ENCODE peak calls at places on chromosomes 12 and 14, in six cellular contexts. J, O, S, T, C and L are unnamed samples.

GRCh38 chr12:19800884-19801283 is 361.6 kb downstream of the AEBP2 start:
- DNase-seq in J (no peak), O (no peak), S (no peak), T (no peak), C (no peak), L (no peak)

GRCh38 chr14:100891501-100892445 is 11.7 kb downstream of the RTL1 start:
- DNase-seq in J (no peak), O (no peak), S (no peak), T (no peak), C (no peak), L (no peak)

GRCh38 chr12:94674835-94675234 is 24.5 kb upstream of the TMCC3 start:
- DNase-seq in J (no peak), O (no peak), S (no peak), T (no peak), C (no peak), L (no peak)

GRCh38 chr12:70919597-70920035 is 922 bp downstream of the PTPRR start:
- DNase-seq in J (no peak), O (no peak), S (no peak), T (no peak), C (no peak), L (peak)

GRCh38 chr14:51868405-51868804 is 8.0 kb downstream of the GNG2 start:
- DNase-seq in J (no peak), O (no peak), S (no peak), T (no peak), C (no peak), L (no peak)

GRCh38 chr12:1795221-1795784 is 25.1 kb upstream of the LRTM2 start:
- DNase-seq in J (no peak), O (no peak), S (no peak), T (no peak), C (no peak), L (no peak)

GRCh38 chr14:20622816-20623291 is 18.6 kb downstream of the OR6S1 start:
- DNase-seq in J (no peak), O (no peak), S (no peak), T (no peak), C (no peak), L (no peak)

GRCh38 chr14:80213602-80214001 is 2.3 kb upstream of the DIO2 start:
- DNase-seq in J (peak), O (no peak), S (no peak), T (no peak), C (peak), L (no peak)

GRCh38 chr12:52151859-52152783 is 39.7 kb downstream of the KRT80 start:
- DNase-seq in J (peak), O (no peak), S (no peak), T (peak), C (peak), L (peak)

GRCh38 chr12:93323625-93324165 is 54.0 kb upstream of the NUDT4 start:
- DNase-seq in J (no peak), O (no peak), S (no peak), T (no peak), C (no peak), L (no peak)

GRCh38 chr12:53235742-53236442 is 3.9 kb upstream of the RARG start:
- DNase-seq in J (no peak), O (no peak), S (no peak), T (no peak), C (no peak), L (no peak)

GRCh38 chr14:102390064-102390463 is 27.3 kb downstream of the TECPR2 start:
- DNase-seq in J (no peak), O (no peak), S (no peak), T (no peak), C (no peak), L (no peak)

GRCh38 chr12:31749024-31749704 is 20.3 kb upstream of the AMN1 start:
- DNase-seq in J (peak), O (no peak), S (peak), T (no peak), C (peak), L (no peak)

GRCh38 chr12:116662612-116663144 is 75.2 kb downstream of the SPRING1 start:
- DNase-seq in J (no peak), O (no peak), S (peak), T (no peak), C (peak), L (peak)

GRCh38 chr14:64170190-64170589 is 124.0 kb downstream of the ESR2 start:
- DNase-seq in J (no peak), O (no peak), S (no peak), T (no peak), C (no peak), L (no peak)

GRCh38 chr12:116820077-116820656 is 61.1 kb downstream of the HRK start:
- DNase-seq in J (no peak), O (no peak), S (no peak), T (no peak), C (no peak), L (no peak)

GRCh38 chr12:34390846-34391700 is 368.8 kb downstream of the ALG10 start:
- DNase-seq in J (no peak), O (no peak), S (no peak), T (no peak), C (no peak), L (no peak)

GRCh38 chr12:65430571-65431306 is 152.3 kb downstream of the MSRB3 start:
- DNase-seq in J (peak), O (no peak), S (no peak), T (no peak), C (no peak), L (no peak)

GRCh38 chr14:92704036-92704804 is 44.2 kb downstream of the LGMN start:
- DNase-seq in J (no peak), O (no peak), S (no peak), T (no peak), C (no peak), L (no peak)

GRCh38 chr12:16610743-16611142 is 4.8 kb upstream of the LMO3 start:
- DNase-seq in J (no peak), O (no peak), S (no peak), T (no peak), C (no peak), L (no peak)

GRCh38 chr12:6360578-6361490 is 14.5 kb downstream of the SCNN1A start:
- DNase-seq in J (no peak), O (no peak), S (no peak), T (no peak), C (no peak), L (no peak)

GRCh38 chr12:115726691-115727090 is 550.8 kb downstream of the MED13L start:
- DNase-seq in J (no peak), O (no peak), S (no peak), T (no peak), C (no peak), L (no peak)

GRCh38 chr12:15590180-15590826 is 198.9 kb downstream of the EPS8 start:
- DNase-seq in J (peak), O (peak), S (peak), T (peak), C (no peak), L (peak)

GRCh38 chr14:36194645-36195044 is 18.1 kb upstream of the PTCSC3 start:
- DNase-seq in J (no peak), O (no peak), S (no peak), T (no peak), C (no peak), L (no peak)

GRCh38 chr12:112466835-112467234 is 48.1 kb downstream of the PTPN11 start:
- DNase-seq in J (no peak), O (no peak), S (no peak), T (no peak), C (no peak), L (no peak)

GRCh38 chr14:59895721-59896120 is 24.2 kb upstream of the LRRC9 start:
- DNase-seq in J (no peak), O (no peak), S (no peak), T (no peak), C (no peak), L (no peak)

GRCh38 chr12:109641422-109641821 is 67.8 kb downstream of the MVK start:
- DNase-seq in J (no peak), O (no peak), S (no peak), T (no peak), C (no peak), L (no peak)

GRCh38 chr14:44657153-44657552 is 150.1 kb upstream of the FSCB start:
- DNase-seq in J (no peak), O (peak), S (no peak), T (no peak), C (no peak), L (no peak)

GRCh38 chr12:99259040-99259934 is 388.3 kb upstream of the GARIN6 start:
- DNase-seq in J (no peak), O (no peak), S (no peak), T (no peak), C (no peak), L (no peak)

GRCh38 chr12:64744422-64745258 is 14.6 kb downstream of the GNS start:
- DNase-seq in J (peak), O (no peak), S (no peak), T (no peak), C (no peak), L (no peak)

GRCh38 chr14:31243860-31244259 is 36.3 kb upstream of the HECTD1 start:
- DNase-seq in J (no peak), O (no peak), S (no peak), T (no peak), C (no peak), L (no peak)